ENCODE peak calls at places on chromosomes 16 and 17, in nine cellular contexts. One of them, this sample, is unnamed.

GRCh38 chr17:61409301-61410099 is 9.9 kb downstream of the TBX2 start:
- DNase-seq in smooth muscle cell of the brain vasculature: no peak
- DNase-seq in astrocyte: peak
- DNase-seq in AG09319: peak
- DNase-seq in A673: peak
- DNase-seq in fibroblast of mammary gland: peak
- DNase-seq in dermis blood vessel endothelial cell: peak
- DNase-seq in CD8-positive, alpha-beta memory T cell: no peak
- DNase-seq in effector memory CD8-positive, alpha-beta T cell: peak
- DNase-seq in this sample: no peak

GRCh38 chr16:86575754-86576557 is 2.4 kb upstream of the FOXL1 start:
- DNase-seq in effector memory CD8-positive, alpha-beta T cell: no peak
- DNase-seq in AG09319: peak
- DNase-seq in astrocyte: peak
- DNase-seq in A673: peak
- DNase-seq in dermis blood vessel endothelial cell: peak
- DNase-seq in CD8-positive, alpha-beta memory T cell: no peak
- DNase-seq in fibroblast of mammary gland: peak
- DNase-seq in smooth muscle cell of the brain vasculature: peak
- DNase-seq in this sample: no peak

GRCh38 chr17:77892469-77893143 is 65.9 kb upstream of the TNRC6C start:
- DNase-seq in dermis blood vessel endothelial cell: peak
- DNase-seq in smooth muscle cell of the brain vasculature: no peak
- DNase-seq in CD8-positive, alpha-beta memory T cell: no peak
- DNase-seq in A673: peak
- DNase-seq in AG09319: no peak
- DNase-seq in fibroblast of mammary gland: no peak
- DNase-seq in effector memory CD8-positive, alpha-beta T cell: no peak
- DNase-seq in astrocyte: no peak
- DNase-seq in this sample: no peak

GRCh38 chr17:7346761-7347614 is 5.0 kb upstream of the KCTD11 start:
- DNase-seq in fibroblast of mammary gland: no peak
- DNase-seq in CD8-positive, alpha-beta memory T cell: no peak
- DNase-seq in AG09319: no peak
- DNase-seq in smooth muscle cell of the brain vasculature: no peak
- DNase-seq in astrocyte: no peak
- DNase-seq in dermis blood vessel endothelial cell: no peak
- DNase-seq in effector memory CD8-positive, alpha-beta T cell: no peak
- DNase-seq in A673: no peak
- DNase-seq in this sample: no peak

GRCh38 chr16:1470543-1471251 is 4.1 kb downstream of the CLCN7 start:
- DNase-seq in dermis blood vessel endothelial cell: peak
- DNase-seq in astrocyte: peak
- DNase-seq in effector memory CD8-positive, alpha-beta T cell: no peak
- DNase-seq in AG09319: no peak
- DNase-seq in fibroblast of mammary gland: peak
- DNase-seq in smooth muscle cell of the brain vasculature: no peak
- DNase-seq in A673: no peak
- DNase-seq in CD8-positive, alpha-beta memory T cell: no peak
- DNase-seq in this sample: no peak

GRCh38 chr16:69762843-69763556 is 868 bp downstream of the WWP2 start:
- DNase-seq in A673: no peak
- DNase-seq in smooth muscle cell of the brain vasculature: no peak
- DNase-seq in effector memory CD8-positive, alpha-beta T cell: no peak
- DNase-seq in CD8-positive, alpha-beta memory T cell: peak
- DNase-seq in dermis blood vessel endothelial cell: peak
- DNase-seq in astrocyte: peak
- DNase-seq in AG09319: no peak
- DNase-seq in fibroblast of mammary gland: peak
- DNase-seq in this sample: no peak

GRCh38 chr16:1474471-1474795 is 395 bp downstream of the CLCN7 start:
- DNase-seq in effector memory CD8-positive, alpha-beta T cell: no peak
- DNase-seq in fibroblast of mammary gland: no peak
- DNase-seq in A673: no peak
- DNase-seq in AG09319: no peak
- DNase-seq in CD8-positive, alpha-beta memory T cell: no peak
- DNase-seq in astrocyte: no peak
- DNase-seq in smooth muscle cell of the brain vasculature: no peak
- DNase-seq in dermis blood vessel endothelial cell: no peak
- DNase-seq in this sample: no peak

GRCh38 chr17:80941743-80942211 is 49.9 kb upstream of the CHMP6 start:
- DNase-seq in astrocyte: peak
- DNase-seq in AG09319: peak
- DNase-seq in smooth muscle cell of the brain vasculature: no peak
- DNase-seq in A673: no peak
- DNase-seq in fibroblast of mammary gland: no peak
- DNase-seq in CD8-positive, alpha-beta memory T cell: no peak
- DNase-seq in dermis blood vessel endothelial cell: no peak
- DNase-seq in effector memory CD8-positive, alpha-beta T cell: no peak
- DNase-seq in this sample: no peak

GRCh38 chr16:647173-647902 is 1.8 kb upstream of the WDR90 start:
- DNase-seq in dermis blood vessel endothelial cell: no peak
- DNase-seq in CD8-positive, alpha-beta memory T cell: no peak
- DNase-seq in astrocyte: no peak
- DNase-seq in smooth muscle cell of the brain vasculature: no peak
- DNase-seq in fibroblast of mammary gland: no peak
- DNase-seq in AG09319: no peak
- DNase-seq in A673: no peak
- DNase-seq in effector memory CD8-positive, alpha-beta T cell: no peak
- DNase-seq in this sample: no peak

GRCh38 chr17:49218941-49219913 is 8.7 kb downstream of the ABI3 start:
- DNase-seq in dermis blood vessel endothelial cell: no peak
- DNase-seq in astrocyte: no peak
- DNase-seq in CD8-positive, alpha-beta memory T cell: peak
- DNase-seq in AG09319: no peak
- DNase-seq in smooth muscle cell of the brain vasculature: no peak
- DNase-seq in fibroblast of mammary gland: no peak
- DNase-seq in effector memory CD8-positive, alpha-beta T cell: peak
- DNase-seq in A673: no peak
- DNase-seq in this sample: no peak

GRCh38 chr17:10870651-10871050 is 32.8 kb upstream of the PIRT start:
- DNase-seq in dermis blood vessel endothelial cell: no peak
- DNase-seq in AG09319: no peak
- DNase-seq in effector memory CD8-positive, alpha-beta T cell: no peak
- DNase-seq in fibroblast of mammary gland: no peak
- DNase-seq in astrocyte: no peak
- DNase-seq in CD8-positive, alpha-beta memory T cell: no peak
- DNase-seq in smooth muscle cell of the brain vasculature: no peak
- DNase-seq in A673: no peak
- DNase-seq in this sample: peak

GRCh38 chr16:54936086-54936978 is 5.7 kb downstream of the IRX5 start:
- DNase-seq in astrocyte: peak
- DNase-seq in CD8-positive, alpha-beta memory T cell: no peak
- DNase-seq in A673: no peak
- DNase-seq in smooth muscle cell of the brain vasculature: no peak
- DNase-seq in fibroblast of mammary gland: peak
- DNase-seq in dermis blood vessel endothelial cell: peak
- DNase-seq in AG09319: no peak
- DNase-seq in effector memory CD8-positive, alpha-beta T cell: no peak
- DNase-seq in this sample: no peak

GRCh38 chr16:83713597-83713996 is 94.2 kb upstream of the HSBP1 start:
- DNase-seq in fibroblast of mammary gland: no peak
- DNase-seq in dermis blood vessel endothelial cell: no peak
- DNase-seq in CD8-positive, alpha-beta memory T cell: no peak
- DNase-seq in A673: peak
- DNase-seq in smooth muscle cell of the brain vasculature: no peak
- DNase-seq in astrocyte: no peak
- DNase-seq in AG09319: no peak
- DNase-seq in effector memory CD8-positive, alpha-beta T cell: no peak
- DNase-seq in this sample: no peak

GRCh38 chr16:84115919-84116719 is 623 bp downstream of the MBTPS1 start:
- DNase-seq in A673: no peak
- DNase-seq in smooth muscle cell of the brain vasculature: no peak
- DNase-seq in astrocyte: peak
- DNase-seq in CD8-positive, alpha-beta memory T cell: no peak
- DNase-seq in fibroblast of mammary gland: peak
- DNase-seq in AG09319: no peak
- DNase-seq in effector memory CD8-positive, alpha-beta T cell: peak
- DNase-seq in dermis blood vessel endothelial cell: peak
- DNase-seq in this sample: no peak

GRCh38 chr17:78368348-78368747 is 8.5 kb upstream of the SOCS3 start:
- DNase-seq in dermis blood vessel endothelial cell: no peak
- DNase-seq in astrocyte: no peak
- DNase-seq in smooth muscle cell of the brain vasculature: no peak
- DNase-seq in CD8-positive, alpha-beta memory T cell: no peak
- DNase-seq in A673: no peak
- DNase-seq in AG09319: no peak
- DNase-seq in fibroblast of mammary gland: no peak
- DNase-seq in effector memory CD8-positive, alpha-beta T cell: no peak
- DNase-seq in this sample: no peak

GRCh38 chr17:65154770-65155589 is 17.8 kb downstream of the RGS9 start:
- DNase-seq in astrocyte: peak
- DNase-seq in dermis blood vessel endothelial cell: peak
- DNase-seq in fibroblast of mammary gland: peak
- DNase-seq in effector memory CD8-positive, alpha-beta T cell: no peak
- DNase-seq in CD8-positive, alpha-beta memory T cell: no peak
- DNase-seq in AG09319: no peak
- DNase-seq in smooth muscle cell of the brain vasculature: no peak
- DNase-seq in A673: no peak
- DNase-seq in this sample: no peak

GRCh38 chr17:48110722-48111121 is 3.2 kb downstream of the SNX11 start:
- DNase-seq in A673: no peak
- DNase-seq in astrocyte: no peak
- DNase-seq in fibroblast of mammary gland: no peak
- DNase-seq in smooth muscle cell of the brain vasculature: no peak
- DNase-seq in CD8-positive, alpha-beta memory T cell: no peak
- DNase-seq in dermis blood vessel endothelial cell: peak
- DNase-seq in effector memory CD8-positive, alpha-beta T cell: no peak
- DNase-seq in AG09319: no peak
- DNase-seq in this sample: no peak

GRCh38 chr17:81512560-81512983 is at the start of gene ACTG1:
- DNase-seq in dermis blood vessel endothelial cell: peak
- DNase-seq in A673: peak
- DNase-seq in AG09319: peak
- DNase-seq in CD8-positive, alpha-beta memory T cell: peak
- DNase-seq in astrocyte: peak
- DNase-seq in effector memory CD8-positive, alpha-beta T cell: peak
- DNase-seq in smooth muscle cell of the brain vasculature: peak
- DNase-seq in fibroblast of mammary gland: peak
- DNase-seq in this sample: peak

GRCh38 chr16:56281256-56281805 is 90.0 kb downstream of the GNAO1 start:
- DNase-seq in effector memory CD8-positive, alpha-beta T cell: no peak
- DNase-seq in fibroblast of mammary gland: peak
- DNase-seq in dermis blood vessel endothelial cell: peak
- DNase-seq in smooth muscle cell of the brain vasculature: no peak
- DNase-seq in AG09319: no peak
- DNase-seq in astrocyte: no peak
- DNase-seq in A673: peak
- DNase-seq in CD8-positive, alpha-beta memory T cell: no peak
- DNase-seq in this sample: no peak

GRCh38 chr16:87243383-87243964 is 73.7 kb downstream of the C16orf95 start:
- DNase-seq in AG09319: no peak
- DNase-seq in effector memory CD8-positive, alpha-beta T cell: no peak
- DNase-seq in CD8-positive, alpha-beta memory T cell: no peak
- DNase-seq in dermis blood vessel endothelial cell: no peak
- DNase-seq in A673: no peak
- DNase-seq in astrocyte: no peak
- DNase-seq in smooth muscle cell of the brain vasculature: no peak
- DNase-seq in fibroblast of mammary gland: no peak
- DNase-seq in this sample: no peak

GRCh38 chr17:28078443-28079229 is 36.2 kb downstream of the NLK start:
- DNase-seq in dermis blood vessel endothelial cell: no peak
- DNase-seq in effector memory CD8-positive, alpha-beta T cell: no peak
- DNase-seq in AG09319: no peak
- DNase-seq in A673: no peak
- DNase-seq in CD8-positive, alpha-beta memory T cell: no peak
- DNase-seq in smooth muscle cell of the brain vasculature: no peak
- DNase-seq in fibroblast of mammary gland: no peak
- DNase-seq in astrocyte: no peak
- DNase-seq in this sample: no peak

GRCh38 chr17:34384822-34385605 is 22.0 kb upstream of the CCL1 start:
- DNase-seq in A673: no peak
- DNase-seq in dermis blood vessel endothelial cell: no peak
- DNase-seq in fibroblast of mammary gland: no peak
- DNase-seq in effector memory CD8-positive, alpha-beta T cell: no peak
- DNase-seq in CD8-positive, alpha-beta memory T cell: no peak
- DNase-seq in smooth muscle cell of the brain vasculature: no peak
- DNase-seq in AG09319: no peak
- DNase-seq in astrocyte: no peak
- DNase-seq in this sample: no peak

GRCh38 chr17:182164-182751 is 808 bp upstream of the DOC2B start:
- DNase-seq in smooth muscle cell of the brain vasculature: no peak
- DNase-seq in A673: no peak
- DNase-seq in AG09319: no peak
- DNase-seq in dermis blood vessel endothelial cell: no peak
- DNase-seq in effector memory CD8-positive, alpha-beta T cell: no peak
- DNase-seq in astrocyte: no peak
- DNase-seq in CD8-positive, alpha-beta memory T cell: no peak
- DNase-seq in fibroblast of mammary gland: no peak
- DNase-seq in this sample: no peak

GRCh38 chr16:70529051-70529777 is 5.6 kb downstream of the SF3B3 start:
- DNase-seq in fibroblast of mammary gland: peak
- DNase-seq in AG09319: peak
- DNase-seq in smooth muscle cell of the brain vasculature: no peak
- DNase-seq in astrocyte: peak
- DNase-seq in effector memory CD8-positive, alpha-beta T cell: no peak
- DNase-seq in CD8-positive, alpha-beta memory T cell: peak
- DNase-seq in A673: peak
- DNase-seq in dermis blood vessel endothelial cell: peak
- DNase-seq in this sample: peak

GRCh38 chr17:37160940-37161339 is 212.2 kb downstream of the AATF start:
- DNase-seq in effector memory CD8-positive, alpha-beta T cell: no peak
- DNase-seq in dermis blood vessel endothelial cell: peak
- DNase-seq in astrocyte: no peak
- DNase-seq in AG09319: no peak
- DNase-seq in A673: no peak
- DNase-seq in smooth muscle cell of the brain vasculature: no peak
- DNase-seq in CD8-positive, alpha-beta memory T cell: no peak
- DNase-seq in fibroblast of mammary gland: peak
- DNase-seq in this sample: peak

GRCh38 chr17:3835410-3836229 is 10.4 kb downstream of the NCBP3 start:
- DNase-seq in smooth muscle cell of the brain vasculature: no peak
- DNase-seq in A673: no peak
- DNase-seq in AG09319: no peak
- DNase-seq in astrocyte: no peak
- DNase-seq in dermis blood vessel endothelial cell: no peak
- DNase-seq in effector memory CD8-positive, alpha-beta T cell: no peak
- DNase-seq in CD8-positive, alpha-beta memory T cell: no peak
- DNase-seq in fibroblast of mammary gland: no peak
- DNase-seq in this sample: no peak

GRCh38 chr17:41067281-41067680 is 1.6 kb upstream of the KRTAP2-4 start:
- DNase-seq in astrocyte: no peak
- DNase-seq in smooth muscle cell of the brain vasculature: no peak
- DNase-seq in dermis blood vessel endothelial cell: no peak
- DNase-seq in fibroblast of mammary gland: peak
- DNase-seq in effector memory CD8-positive, alpha-beta T cell: no peak
- DNase-seq in CD8-positive, alpha-beta memory T cell: no peak
- DNase-seq in A673: no peak
- DNase-seq in AG09319: peak
- DNase-seq in this sample: no peak

GRCh38 chr16:27977966-27978365 is 85.5 kb downstream of the GSG1L start:
- DNase-seq in smooth muscle cell of the brain vasculature: no peak
- DNase-seq in fibroblast of mammary gland: peak
- DNase-seq in dermis blood vessel endothelial cell: no peak
- DNase-seq in AG09319: no peak
- DNase-seq in A673: no peak
- DNase-seq in astrocyte: peak
- DNase-seq in CD8-positive, alpha-beta memory T cell: no peak
- DNase-seq in effector memory CD8-positive, alpha-beta T cell: no peak
- DNase-seq in this sample: no peak

GRCh38 chr16:8712589-8713361 is 38.4 kb downstream of the ABAT start:
- DNase-seq in effector memory CD8-positive, alpha-beta T cell: no peak
- DNase-seq in A673: peak
- DNase-seq in smooth muscle cell of the brain vasculature: no peak
- DNase-seq in astrocyte: no peak
- DNase-seq in AG09319: no peak
- DNase-seq in CD8-positive, alpha-beta memory T cell: no peak
- DNase-seq in dermis blood vessel endothelial cell: no peak
- DNase-seq in fibroblast of mammary gland: no peak
- DNase-seq in this sample: no peak

GRCh38 chr17:38738686-38739085 is 8.5 kb downstream of the CISD3 start:
- DNase-seq in effector memory CD8-positive, alpha-beta T cell: no peak
- DNase-seq in astrocyte: no peak
- DNase-seq in dermis blood vessel endothelial cell: no peak
- DNase-seq in fibroblast of mammary gland: no peak
- DNase-seq in smooth muscle cell of the brain vasculature: no peak
- DNase-seq in CD8-positive, alpha-beta memory T cell: no peak
- DNase-seq in A673: no peak
- DNase-seq in AG09319: no peak
- DNase-seq in this sample: no peak

GRCh38 chr17:73533801-73534574 is 110.3 kb downstream of the SDK2 start:
- DNase-seq in A673: no peak
- DNase-seq in astrocyte: no peak
- DNase-seq in fibroblast of mammary gland: no peak
- DNase-seq in dermis blood vessel endothelial cell: no peak
- DNase-seq in AG09319: no peak
- DNase-seq in smooth muscle cell of the brain vasculature: no peak
- DNase-seq in CD8-positive, alpha-beta memory T cell: no peak
- DNase-seq in effector memory CD8-positive, alpha-beta T cell: no peak
- DNase-seq in this sample: no peak